ENCODE peak calls at places on chromosomes 2 and 18, in ten cellular contexts. S is cardiac fibroblast, M is endodermal cell, W is foreskin fibroblast, X is tibial nerve, E is ascending aorta, J is AG10803, F is adrenal gland, I is astrocyte of the spinal cord, C is hepatocyte. K is an unnamed sample.
A peak's percentile ranks its signal among the peaks of the same experiment; 100 is the strongest.

GRCh38 chr2:166881177-166881576 is 7.1 kb upstream of the XIRP2 start:
- DNase-seq in S (no peak), M (no peak), W (no peak), X (no peak), E (no peak), J (no peak), F (no peak), I (peak; percentile 10), C (no peak), K (no peak)

GRCh38 chr2:43400508-43400907 is 174.1 kb upstream of the ZFP36L2 start:
- DNase-seq in S (no peak), M (no peak), W (peak; percentile 48), X (no peak), E (no peak), J (peak; percentile 20), F (no peak), I (no peak), C (no peak), K (no peak)

GRCh38 chr18:49898421-49898820 is 85.1 kb upstream of the ACAA2 start:
- DNase-seq in S (peak; percentile 82), M (peak; percentile 90), W (peak; percentile 83), X (peak; percentile 59), E (no peak), J (peak; percentile 54), F (peak; percentile 66), I (peak; percentile 78), C (peak; percentile 84), K (peak; percentile 39)

GRCh38 chr2:109612991-109613921 is 510 bp downstream of the SEPTIN10 start:
- DNase-seq in S (peak; percentile 67), M (peak; percentile 66), W (peak; percentile 70), X (peak; percentile 38), E (no peak), J (peak; percentile 71), F (peak; percentile 63), I (peak; percentile 69), C (peak; percentile 75), K (no peak)

GRCh38 chr18:79727211-79727610 is 47.6 kb downstream of the CTDP1 start:
- DNase-seq in S (no peak), M (no peak), W (no peak), X (no peak), E (no peak), J (no peak), F (no peak), I (no peak), C (no peak), K (no peak)

GRCh38 chr2:77104554-77104953 is 417.6 kb downstream of the LRRTM4 start:
- DNase-seq in S (no peak), M (no peak), W (no peak), X (no peak), E (no peak), J (no peak), F (no peak), I (no peak), C (no peak), K (peak; percentile 9)

GRCh38 chr2:37780097-37780676 is 108.7 kb upstream of the CDC42EP3 start:
- DNase-seq in S (peak; percentile 71), M (no peak), W (peak; percentile 62), X (no peak), E (no peak), J (peak; percentile 41), F (no peak), I (peak; percentile 44), C (no peak), K (no peak)

GRCh38 chr18:31648966-31649429 is 35.4 kb downstream of the B4GALT6 start:
- DNase-seq in S (peak; percentile 58), M (no peak), W (peak; percentile 47), X (no peak), E (no peak), J (peak; percentile 28), F (peak; percentile 73), I (peak; percentile 43), C (peak; percentile 77), K (peak; percentile 70)

GRCh38 chr2:31729442-31730092 is 148.8 kb upstream of the SRD5A2 start:
- DNase-seq in S (peak; percentile 56), M (peak; percentile 64), W (peak; percentile 74), X (no peak), E (no peak), J (peak; percentile 47), F (no peak), I (no peak), C (peak; percentile 41), K (peak; percentile 42)

GRCh38 chr2:241843321-241844065 is 15.2 kb downstream of the PDCD1 start:
- DNase-seq in S (no peak), M (peak; percentile 46), W (no peak), X (no peak), E (no peak), J (no peak), F (no peak), I (no peak), C (no peak), K (no peak)

GRCh38 chr18:28114472-28114871 is 62.5 kb downstream of the CDH2 start:
- DNase-seq in S (peak; percentile 89), M (no peak), W (peak; percentile 72), X (no peak), E (no peak), J (peak; percentile 60), F (no peak), I (peak; percentile 83), C (no peak), K (no peak)

GRCh38 chr2:104846182-104846954 is 7.5 kb upstream of the POU3F3 start:
- DNase-seq in S (no peak), M (no peak), W (no peak), X (no peak), E (no peak), J (no peak), F (no peak), I (no peak), C (no peak), K (no peak)

GRCh38 chr2:236932711-236933300 is 152.9 kb upstream of the COPS8 start:
- DNase-seq in S (no peak), M (no peak), W (peak; percentile 35), X (no peak), E (no peak), J (no peak), F (no peak), I (no peak), C (peak; percentile 21), K (no peak)

GRCh38 chr2:236933351-236933750 is 152.3 kb upstream of the COPS8 start:
- DNase-seq in S (no peak), M (no peak), W (no peak), X (no peak), E (no peak), J (no peak), F (no peak), I (no peak), C (no peak), K (no peak)

GRCh38 chr2:236934166-236934565 is 151.5 kb upstream of the COPS8 start:
- DNase-seq in S (no peak), M (no peak), W (no peak), X (no peak), E (no peak), J (no peak), F (no peak), I (no peak), C (no peak), K (no peak)

GRCh38 chr2:236928353-236929153 is 157.1 kb upstream of the COPS8 start:
- DNase-seq in S (no peak), M (no peak), W (no peak), X (no peak), E (no peak), J (no peak), F (no peak), I (peak; percentile 18), C (no peak), K (no peak)
- H3K4me3 ChIP-seq in S (peak overlapping the region; percentile 8), M (no peak overlapping the region), W (peak overlapping the region; percentile 16), X (no peak overlapping the region), E (no peak overlapping the region), J (peak overlapping the region; percentile 36), F (peak overlapping the region; percentile 42), I (peak overlapping the region; percentile 4), C (no peak overlapping the region), K (no peak overlapping the region)

GRCh38 chr2:186907897-186908296 is 58.9 kb upstream of the ZSWIM2 start:
- DNase-seq in S (no peak), M (no peak), W (no peak), X (no peak), E (no peak), J (no peak), F (no peak), I (no peak), C (no peak), K (no peak)

GRCh38 chr2:186909095-186909494 is 60.1 kb upstream of the ZSWIM2 start:
- DNase-seq in S (no peak), M (no peak), W (no peak), X (no peak), E (no peak), J (no peak), F (no peak), I (no peak), C (no peak), K (no peak)

GRCh38 chr2:186903183-186903582 is 54.2 kb upstream of the ZSWIM2 start:
- DNase-seq in S (peak; percentile 47), M (no peak), W (peak; percentile 16), X (no peak), E (no peak), J (no peak), F (no peak), I (peak; percentile 44), C (no peak), K (no peak)
- TF ChIP-seq CTCF in S (peak; percentile 48), M (peak; percentile 72), W (peak; percentile 30), X (peak; percentile 15), E (no peak), J (peak; percentile 44), F (peak; percentile 7), I (peak; percentile 50), C (peak; percentile 58), K (peak; percentile 31)

GRCh38 chr2:120012771-120013568 is at the start of gene EPB41L5:
- DNase-seq in S (peak; percentile 93), M (peak; percentile 98), W (peak; percentile 98), X (peak; percentile 84), E (peak; percentile 41), J (peak; percentile 85), F (peak; percentile 93), I (peak; percentile 98), C (peak; percentile 98), K (peak; percentile 96)

GRCh38 chr2:120016800-120017199 is 3.9 kb downstream of the EPB41L5 start:
- DNase-seq in S (no peak), M (no peak), W (no peak), X (no peak), E (no peak), J (no peak), F (no peak), I (no peak), C (no peak), K (no peak)

GRCh38 chr2:120013569-120014223 is 819 bp downstream of the EPB41L5 start:
- DNase-seq in S (peak; percentile 15), M (peak; percentile 83), W (peak; percentile 7), X (peak; percentile 9), E (no peak), J (no peak), F (peak; percentile 23), I (no peak), C (no peak), K (no peak)

GRCh38 chr2:120012363-120012762 is 514 bp upstream of the EPB41L5 start:
- DNase-seq in S (no peak), M (no peak), W (no peak), X (no peak), E (no peak), J (no peak), F (no peak), I (no peak), C (no peak), K (no peak)

GRCh38 chr2:120014231-120014990 is 1.5 kb downstream of the EPB41L5 start:
- DNase-seq in S (no peak), M (no peak), W (peak; percentile 11), X (peak; percentile 13), E (no peak), J (no peak), F (no peak), I (no peak), C (no peak), K (no peak)
- H3K4me3 ChIP-seq in S (no peak overlapping the region), M (peak overlapping the region; percentile 98), W (no peak overlapping the region), X (no peak overlapping the region), E (peak overlapping the region; percentile 79), J (no peak overlapping the region), F (peak overlapping the region; percentile 72), I (peak overlapping the region; percentile 75), C (peak overlapping the region; percentile 87), K (peak overlapping the region; percentile 62)

GRCh38 chr2:74179063-74179865 is 585 bp upstream of the MOB1A start:
- DNase-seq in S (no peak), M (no peak), W (peak; percentile 16), X (no peak), E (no peak), J (peak; percentile 21), F (no peak), I (no peak), C (peak; percentile 21), K (peak; percentile 41)
- TF ChIP-seq CTCF in S (peak; percentile 28), M (peak; percentile 73), W (peak; percentile 13), X (peak; percentile 9), E (no peak), J (peak; percentile 49), F (peak; percentile 32), I (peak; percentile 18), C (peak; percentile 53), K (peak; percentile 47)

K was measured in Caco-2.